ENCODE peak calls at places on chromosomes 12 and 14, in nine cellular contexts. Y is stimulated activated CD8-positive, alpha-beta memory T cell treated with anti-CD3 and anti-CD28 coated beads, Interleukin-7, amount 100 ng/mL, for 24 hours; A is naive thymus-derived CD8-positive, alpha-beta T cell; C is amygdala; P is MV-4-11; E is activated naive CD4-positive, alpha-beta T cell treated with anti-CD3 and anti-CD28 coated beads, Interleukin-2, amount 50 U/mL, for 72 hours; U is stimulated activated naive CD4-positive, alpha-beta T cell; Z is RPMI7951; M is ovary. K is an unnamed sample.
A peak's percentile ranks its signal among the peaks of the same experiment; 100 is the strongest.

GRCh38 chr12:13097526-13097925 is 5.9 kb downstream of the GSG1 start:
- DNase-seq in P (peak; percentile 73), A (no peak), C (no peak), U (no peak), Y (no peak), M (no peak), E (no peak), Z (peak; percentile 18), K (no peak)

GRCh38 chr12:66232258-66232657 is 43.2 kb downstream of the IRAK3 start:
- DNase-seq in M (no peak), P (no peak), Z (no peak), E (no peak), Y (no peak), C (no peak), A (no peak), U (no peak), K (no peak)

GRCh38 chr12:848519-849191 is 96.3 kb downstream of the WNK1 start:
- DNase-seq in M (no peak), C (no peak), Z (peak; percentile 7), U (no peak), Y (no peak), A (no peak), P (peak; percentile 1), E (no peak), K (no peak)

GRCh38 chr12:19298837-19299605 is 140.3 kb upstream of the AEBP2 start:
- DNase-seq in Y (no peak), E (no peak), M (no peak), Z (no peak), P (no peak), C (no peak), U (no peak), A (no peak), K (no peak)

GRCh38 chr12:112881602-112882001 is 25.2 kb upstream of the OAS1 start:
- DNase-seq in P (no peak), C (no peak), E (no peak), M (no peak), Z (no peak), Y (no peak), U (no peak), A (no peak), K (no peak)

GRCh38 chr12:94640134-94640928 is 10.0 kb downstream of the TMCC3 start:
- DNase-seq in E (peak; percentile 47), C (no peak), Z (peak; percentile 74), U (no peak), Y (no peak), A (no peak), M (no peak), P (peak; percentile 94), K (no peak)

GRCh38 chr14:94161087-94161486 is 13.0 kb upstream of the PPP4R4 start:
- DNase-seq in E (no peak), Y (no peak), U (no peak), M (no peak), A (no peak), P (no peak), C (no peak), Z (no peak), K (no peak)

GRCh38 chr12:26803552-26803951 is 29.4 kb downstream of the ITPR2 start:
- DNase-seq in M (no peak), C (no peak), E (no peak), Z (peak; percentile 75), P (no peak), A (no peak), U (no peak), Y (no peak), K (no peak)

GRCh38 chr14:54728700-54729527 is 162.0 kb downstream of the SAMD4A start:
- DNase-seq in E (no peak), A (no peak), P (no peak), Y (no peak), U (no peak), C (no peak), M (no peak), Z (no peak), K (no peak)

GRCh38 chr12:26226119-26226518 is 30.7 kb downstream of the SSPN start:
- DNase-seq in Y (no peak), U (no peak), A (no peak), C (peak; percentile 66), Z (no peak), P (no peak), E (no peak), M (no peak), K (no peak)

GRCh38 chr14:45133683-45134050 is 614 bp downstream of the FKBP3 start:
- DNase-seq in C (no peak), E (no peak), A (peak; percentile 13), U (no peak), M (no peak), P (no peak), Z (no peak), Y (no peak), K (no peak)

GRCh38 chr12:101634724-101635123 is 40.0 kb downstream of the MYBPC1 start:
- DNase-seq in A (no peak), Z (no peak), M (no peak), E (no peak), Y (no peak), P (peak; percentile 83), U (no peak), C (no peak), K (no peak)

GRCh38 chr14:94344389-94344788 is 21.3 kb upstream of the SERPINA6 start:
- DNase-seq in C (no peak), P (no peak), M (no peak), E (no peak), Y (no peak), Z (no peak), U (no peak), A (no peak), K (no peak)

GRCh38 chr14:70821916-70822705 is 12.8 kb upstream of the MAP3K9 start:
- DNase-seq in Y (peak; percentile 32), C (peak; percentile 32), P (peak; percentile 11), M (peak; percentile 75), U (peak; percentile 47), A (peak; percentile 30), E (peak; percentile 51), Z (peak; percentile 43), K (peak; percentile 73)

GRCh38 chr12:87828384-87828973 is 200.7 kb downstream of the C12orf50 start:
- DNase-seq in C (no peak), A (no peak), E (no peak), Y (no peak), M (no peak), U (no peak), P (no peak), Z (no peak), K (no peak)

GRCh38 chr14:45201908-45202307 is 51.1 kb downstream of the MIS18BP1 start:
- DNase-seq in E (no peak), M (no peak), C (peak; percentile 2), U (no peak), Z (peak; percentile 7), P (peak; percentile 44), A (no peak), Y (no peak), K (no peak)

GRCh38 chr12:94563261-94563660 is 87.1 kb downstream of the TMCC3 start:
- DNase-seq in U (no peak), Z (peak; percentile 70), A (no peak), E (no peak), Y (no peak), M (no peak), P (no peak), C (no peak), K (no peak)

GRCh38 chr14:77885363-77885762 is 85.5 kb downstream of the ADCK1 start:
- DNase-seq in E (no peak), U (no peak), Z (no peak), C (no peak), Y (no peak), M (no peak), P (no peak), A (no peak), K (no peak)

GRCh38 chr14:81314443-81315175 is 85.5 kb downstream of the STON2 start:
- DNase-seq in C (no peak), Y (no peak), Z (no peak), P (no peak), A (no peak), M (no peak), U (no peak), E (no peak), K (no peak)

GRCh38 chr12:131872154-131873046 is 22.0 kb upstream of the ULK1 start:
- DNase-seq in P (peak; percentile 49), M (no peak), U (no peak), Z (peak; percentile 98), C (no peak), E (no peak), A (no peak), Y (no peak), K (no peak)